ENCODE peak calls at places on chromosome 2, in six cellular contexts. J is neural progenitor cell, S is mesenchymal stem cell, B is endothelial cell of umbilical vein, F is SK-N-SH, I is IMR-90. K is an unnamed sample.

GRCh38 chr2:110650346-110650745 is 27.5 kb downstream of the BUB1 start:
- DNase-seq in J (no peak), S (no peak), B (no peak), F (no peak), I (no peak), K (no peak)

GRCh38 chr2:70354264-70354949 is 52.5 kb upstream of the FAM136A start:
- DNase-seq in J (no peak), S (no peak), B (no peak), F (no peak), I (peak; percentile 16), K (peak; percentile 89)

GRCh38 chr2:56582570-56582969 is 398.8 kb downstream of the CCDC85A start:
- DNase-seq in J (no peak), S (no peak), B (no peak), F (no peak), I (no peak), K (no peak)

GRCh38 chr2:1601471-1602358 is 142.6 kb downstream of the PXDN start:
- DNase-seq in J (no peak), S (peak; percentile 53), B (no peak), F (no peak), I (no peak), K (no peak)

GRCh38 chr2:103008586-103008985 is 246.8 kb downstream of the TMEM182 start:
- DNase-seq in J (peak; percentile 57), S (no peak), B (no peak), F (no peak), I (no peak), K (no peak)

GRCh38 chr2:238382381-238382781 is 44.3 kb upstream of the ASB1 start:
- DNase-seq in J (no peak), S (no peak), B (no peak), F (no peak), I (no peak), K (peak; percentile 17)

GRCh38 chr2:36352024-36352398 is 3.6 kb upstream of the CRIM1 start:
- DNase-seq in J (peak; percentile 65), S (peak; percentile 70), B (peak; percentile 65), F (peak; percentile 67), I (peak; percentile 64), K (peak; percentile 75)

GRCh38 chr2:191195021-191195420 is 44.2 kb upstream of the STAT4 start:
- DNase-seq in J (no peak), S (no peak), B (no peak), F (no peak), I (peak; percentile 18), K (no peak)

GRCh38 chr2:15844099-15844801 is 96.1 kb upstream of the MYCN start:
- DNase-seq in J (no peak), S (no peak), B (no peak), F (peak; percentile 59), I (no peak), K (no peak)

GRCh38 chr2:101745711-101746694 is 48.5 kb downstream of the MAP4K4 start:
- DNase-seq in J (no peak), S (peak; percentile 68), B (peak; percentile 87), F (no peak), I (peak; percentile 87), K (peak; percentile 87)

GRCh38 chr2:96616128-96616527 is 22.0 kb downstream of the KANSL3 start:
- DNase-seq in J (no peak), S (no peak), B (no peak), F (no peak), I (no peak), K (no peak)

GRCh38 chr2:38182518-38183013 is 106.6 kb upstream of the CYP1B1 start:
- DNase-seq in J (no peak), S (no peak), B (no peak), F (no peak), I (no peak), K (no peak)

GRCh38 chr2:128439231-128440086 is 120.8 kb upstream of the HS6ST1 start:
- DNase-seq in J (no peak), S (no peak), B (no peak), F (no peak), I (no peak), K (no peak)

GRCh38 chr2:217489145-217489960 is 513.4 kb downstream of the TNS1 start:
- DNase-seq in J (peak; percentile 31), S (no peak), B (no peak), F (no peak), I (no peak), K (peak; percentile 70)

GRCh38 chr2:9768388-9768787 is 74.9 kb upstream of the TAF1B start:
- DNase-seq in J (peak; percentile 85), S (peak; percentile 32), B (no peak), F (no peak), I (no peak), K (no peak)

GRCh38 chr2:137809837-137810236 is 154.4 kb upstream of the HNMT start:
- DNase-seq in J (no peak), S (no peak), B (no peak), F (no peak), I (no peak), K (no peak)

GRCh38 chr2:156896294-156896693 is 361.2 kb upstream of the GALNT5 start:
- DNase-seq in J (no peak), S (peak; percentile 40), B (peak; percentile 9), F (no peak), I (peak; percentile 73), K (no peak)

GRCh38 chr2:186554850-186555785 is 34.7 kb upstream of the ITGAV start:
- DNase-seq in J (no peak), S (peak; percentile 52), B (peak; percentile 55), F (no peak), I (peak; percentile 38), K (peak; percentile 48)

GRCh38 chr2:60492550-60492949 is 60.9 kb downstream of the BCL11A start:
- DNase-seq in J (no peak), S (no peak), B (no peak), F (no peak), I (no peak), K (no peak)
- H3K27ac ChIP-seq in J (no peak overlapping the region), S (no peak overlapping the region), B (no peak overlapping the region), F (no peak overlapping the region), I (no peak overlapping the region), K (no peak overlapping the region)

GRCh38 chr2:20611077-20611843 is 39.6 kb downstream of the HS1BP3 start:
- DNase-seq in J (no peak), S (peak; percentile 100), B (peak; percentile 99), F (no peak), I (peak; percentile 97), K (no peak)
- H3K4me2 ChIP-seq in J (no peak overlapping the region), S (no peak overlapping the region), B (no peak overlapping the region), F (no peak overlapping the region), I (peak overlapping the region; percentile 42), K (no peak overlapping the region)

DNA sequence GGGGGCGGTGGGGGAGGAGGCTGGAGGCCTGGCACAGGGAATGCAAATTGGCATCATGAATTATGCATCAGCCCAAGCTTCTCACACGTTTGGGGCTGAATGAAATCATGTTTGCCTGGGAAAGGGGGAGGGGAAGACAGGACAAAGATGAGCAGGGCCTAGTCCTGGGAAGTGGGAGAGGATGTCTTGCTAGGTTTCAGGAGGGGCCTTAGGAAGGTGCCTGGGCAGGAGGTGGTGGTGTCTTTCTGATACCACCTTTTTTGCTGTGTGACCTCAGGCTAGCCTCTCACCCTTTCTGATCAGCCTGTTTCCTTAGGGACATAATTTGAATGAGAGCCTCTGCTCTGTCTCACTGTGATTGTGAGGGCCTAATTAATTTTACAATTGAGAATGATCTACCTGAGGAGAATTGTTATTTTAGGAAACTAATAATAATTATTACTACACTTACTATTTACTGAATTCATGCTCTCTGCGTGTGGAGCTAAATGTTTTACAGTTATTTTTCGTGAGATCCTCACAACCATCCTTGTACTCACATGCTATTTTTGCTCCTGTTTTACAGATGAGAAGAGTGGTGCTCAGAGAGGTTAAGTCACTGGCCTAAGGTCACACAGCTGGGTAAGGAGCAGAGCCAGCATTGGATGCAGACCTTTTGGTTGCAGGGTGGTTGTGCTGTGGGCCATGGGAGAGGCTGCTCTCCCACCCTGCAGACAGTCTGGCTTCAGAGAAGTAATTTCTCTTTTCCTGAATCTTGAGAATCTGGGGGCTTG is 39.6 kb downstream of the INHBB start:
- DNase-seq in J (peak; percentile 30), S (no peak), B (no peak), F (no peak), I (no peak), K (no peak)
- H3K27ac ChIP-seq in J (no peak overlapping the region), S (no peak overlapping the region), B (no peak overlapping the region), F (no peak overlapping the region), I (no peak overlapping the region), K (no peak overlapping the region)

GRCh38 chr2:203591642-203592041 is 56.5 kb upstream of the RAPH1 start:
- DNase-seq in J (no peak), S (no peak), B (no peak), F (no peak), I (peak; percentile 16), K (peak; percentile 45)
- H3K4me2 ChIP-seq in J (no peak overlapping the region), S (no peak overlapping the region), B (no peak overlapping the region), F (peak overlapping the region; percentile 23), I (no peak overlapping the region), K (no peak overlapping the region)

K was measured in GM23248.